ENCODE peak calls at places on chromosomes 5 and 9, in seven cellular contexts. U, O, N, M, Q, A and E are unnamed samples.

GRCh38 chr5:156486394-156487238 is 159.7 kb downstream of the SGCD start:
- DNase-seq in M (no peak), A (no peak), O (no peak), U (no peak), Q (no peak), N (no peak), E (no peak)

GRCh38 chr5:65811895-65812294 is 89.9 kb downstream of the NLN start:
- DNase-seq in N (no peak), A (no peak), Q (no peak), M (no peak), U (no peak), O (no peak), E (no peak)

GRCh38 chr5:139689631-139690384 is 41.7 kb downstream of the CXXC5 start:
- DNase-seq in U (peak), N (peak), Q (no peak), A (peak), M (no peak), O (peak), E (no peak)

GRCh38 chr9:19471737-19472648 is 63.2 kb downstream of the ACER2 start:
- DNase-seq in N (peak), Q (peak), M (peak), O (peak), A (peak), U (peak), E (peak)

GRCh38 chr9:71984388-71985069 is 73.1 kb downstream of the C9orf85 start:
- DNase-seq in N (no peak), O (no peak), M (no peak), U (no peak), Q (no peak), A (no peak), E (peak)

GRCh38 chr9:137666505-137666809 is 47.7 kb downstream of the EHMT1 start:
- DNase-seq in O (no peak), N (no peak), M (no peak), U (peak), Q (no peak), A (no peak), E (no peak)

GRCh38 chr9:120713257-120714087 is 798 bp downstream of the MEGF9 start:
- DNase-seq in N (no peak), U (no peak), M (peak), O (peak), Q (peak), A (peak), E (no peak)

GRCh38 chr5:176441921-176442323 is 6.3 kb upstream of the FAF2 start:
- DNase-seq in Q (no peak), O (no peak), U (no peak), A (peak), M (no peak), N (no peak), E (no peak)

GRCh38 chr5:140073296-140073695 is 30.2 kb upstream of the NRG2 start:
- DNase-seq in A (no peak), N (no peak), O (peak), U (no peak), M (no peak), Q (no peak), E (no peak)